ENCODE peak calls at places on chromosomes 13 and 19, in five cellular contexts. F is pons, E is naive B cell, Y is DND-41, G is type B pancreatic cell. Q is an unnamed sample.

GRCh38 chr19:32330149-32330548 is 15.3 kb upstream of the ZNF507 start:
- DNase-seq in F (no peak), E (no peak), Y (no peak), G (peak), Q (peak)

GRCh38 chr13:86840250-86841191 is 830.6 kb upstream of the SLITRK5 start:
- DNase-seq in F (no peak), E (no peak), Y (no peak), G (no peak), Q (no peak)

GRCh38 chr13:66152596-66152995 is 1077.5 kb downstream of the PCDH9 start:
- DNase-seq in F (no peak), E (no peak), Y (no peak), G (no peak), Q (no peak)

GRCh38 chr13:39038569-39038898 is 278 bp downstream of the NHLRC3 start:
- DNase-seq in F (no peak), E (no peak), Y (no peak), G (no peak), Q (peak)

GRCh38 chr13:67229438-67230242 is 496 bp downstream of the PCDH9 start:
- DNase-seq in F (no peak), E (peak), Y (peak), G (no peak), Q (peak)

GRCh38 chr19:6604906-6605305 is 14.0 kb upstream of the CD70 start:
- DNase-seq in F (no peak), E (no peak), Y (no peak), G (no peak), Q (no peak)

GRCh38 chr13:85383291-85383690 is 415.9 kb downstream of the SLITRK6 start:
- DNase-seq in F (no peak), E (no peak), Y (no peak), G (no peak), Q (no peak)

GRCh38 chr13:110989331-110989730 is 74.5 kb upstream of the ANKRD10 start:
- DNase-seq in F (no peak), E (no peak), Y (no peak), G (no peak), Q (peak)

GRCh38 chr19:11295665-11296245 is at the start of gene TSPAN16:
- DNase-seq in F (no peak), E (no peak), Y (no peak), G (no peak), Q (no peak)

GRCh38 chr13:20173121-20173746 is 12.4 kb upstream of the GJA3 start:
- DNase-seq in F (no peak), E (no peak), Y (no peak), G (no peak), Q (peak)

GRCh38 chr13:93352616-93353015 is 126.0 kb downstream of the GPC6 start:
- DNase-seq in F (no peak), E (no peak), Y (no peak), G (no peak), Q (no peak)

GRCh38 chr19:42420055-42420544 is 7.1 kb downstream of the LIPE start:
- DNase-seq in F (no peak), E (peak), Y (peak), G (no peak), Q (peak)

GRCh38 chr13:38483623-38484022 is 134.0 kb downstream of the UFM1 start:
- DNase-seq in F (no peak), E (no peak), Y (no peak), G (no peak), Q (no peak)

GRCh38 chr19:44626067-44626624 is 12.8 kb downstream of the IGSF23 start:
- DNase-seq in F (no peak), E (no peak), Y (no peak), G (no peak), Q (peak)

GRCh38 chr13:51839711-51840110 is 5.3 kb downstream of the TMEM272 start:
- DNase-seq in F (no peak), E (no peak), Y (no peak), G (no peak), Q (no peak)

GRCh38 chr19:6580313-6580712 is 10.6 kb downstream of the CD70 start:
- DNase-seq in F (no peak), E (no peak), Y (no peak), G (no peak), Q (peak)

GRCh38 chr19:51016798-51017683 is 2.5 kb downstream of the KLK10 start:
- DNase-seq in F (peak), E (no peak), Y (peak), G (peak), Q (peak)

GRCh38 chr13:32278456-32278855 is 36.7 kb downstream of the ZAR1L start:
- DNase-seq in F (no peak), E (no peak), Y (no peak), G (no peak), Q (peak)

GRCh38 chr19:15419413-15420025 is 731 bp upstream of the AKAP8L start:
- DNase-seq in F (peak), E (no peak), Y (no peak), G (no peak), Q (peak)

GRCh38 chr19:13978306-13978705 is 26.0 kb downstream of the DCAF15 start:
- DNase-seq in F (peak), E (no peak), Y (no peak), G (peak), Q (no peak)

GRCh38 chr13:23161176-23161825 is 19.5 kb upstream of the SGCG start:
- DNase-seq in F (no peak), E (no peak), Y (no peak), G (no peak), Q (no peak)

GRCh38 chr13:91157273-91158014 is 190.0 kb upstream of the MIR17HG start:
- DNase-seq in F (no peak), E (no peak), Y (no peak), G (no peak), Q (no peak)

GRCh38 chr13:79604752-79605151 is 123.8 kb downstream of the NDFIP2 start:
- DNase-seq in F (no peak), E (no peak), Y (no peak), G (no peak), Q (no peak)

GRCh38 chr19:2478324-2478755 is 2.4 kb downstream of the GADD45B start:
- DNase-seq in F (peak), E (no peak), Y (peak), G (no peak), Q (peak)

GRCh38 chr19:34639491-34640085 is 37.4 kb downstream of the SCGB2B2 start:
- DNase-seq in F (peak), E (peak), Y (peak), G (no peak), Q (peak)

GRCh38 chr19:917323-918151 is at the start of gene KISS1R:
- DNase-seq in F (no peak), E (peak), Y (no peak), G (peak), Q (no peak)

GRCh38 chr13:110681868-110682550 is 23.9 kb downstream of the CARS2 start:
- DNase-seq in F (no peak), E (no peak), Y (no peak), G (no peak), Q (no peak)

GRCh38 chr13:101058841-101059240 is 357.5 kb downstream of the NALCN start:
- DNase-seq in F (no peak), E (no peak), Y (no peak), G (no peak), Q (no peak)

GRCh38 chr19:19546751-19547162 is 8.7 kb downstream of the CILP2 start:
- DNase-seq in F (no peak), E (no peak), Y (no peak), G (no peak), Q (no peak)

GRCh38 chr19:32168111-32168510 is 177.3 kb upstream of the ZNF507 start:
- DNase-seq in F (no peak), E (no peak), Y (no peak), G (peak), Q (no peak)

GRCh38 chr19:4094291-4094690 is 27.6 kb upstream of the ZBTB7A start:
- DNase-seq in F (no peak), E (no peak), Y (no peak), G (no peak), Q (no peak)

GRCh38 chr19:3653865-3654513 is 27.4 kb upstream of the CACTIN start:
- DNase-seq in F (no peak), E (no peak), Y (peak), G (no peak), Q (no peak)

GRCh38 chr13:24745861-24746617 is 17.9 kb upstream of the RNF17 start:
- DNase-seq in F (no peak), E (no peak), Y (no peak), G (no peak), Q (no peak)